ENCODE peak calls at places on chromosome 11, in four cellular contexts. One of them, this sample, is unnamed. For H3K4me1, the result is how much of the 10 kb centered on the place peaks cover.

GRCh38 chr11:96648991-96649390 is 259.2 kb downstream of the JRKL start:
- DNase-seq in H9: no peak
- DNase-seq in IMR-90: no peak
- DNase-seq in H1: no peak
- DNase-seq in this sample: peak

GRCh38 chr11:36235750-36236149 is 53.5 kb downstream of the COMMD9 start:
- DNase-seq in H9: no peak
- DNase-seq in IMR-90: peak
- DNase-seq in H1: no peak
- DNase-seq in this sample: peak

GRCh38 chr11:35986958-35987357 is 43.1 kb downstream of the LDLRAD3 start:
- DNase-seq in H9: no peak
- DNase-seq in IMR-90: peak
- DNase-seq in H1: no peak
- DNase-seq in this sample: peak

GRCh38 chr11:66081505-66081904 is 11.4 kb downstream of the PACS1 start:
- DNase-seq in H9: no peak
- DNase-seq in IMR-90: no peak
- DNase-seq in H1: no peak
- DNase-seq in this sample: no peak

GRCh38 chr11:85752890-85753581 is 57.9 kb downstream of the SYTL2 start:
- DNase-seq in H9: no peak
- DNase-seq in IMR-90: no peak
- DNase-seq in H1: no peak
- DNase-seq in this sample: no peak

GRCh38 chr11:93570759-93571413 is 27.7 kb upstream of the SMCO4 start:
- DNase-seq in H9: no peak
- DNase-seq in IMR-90: peak
- DNase-seq in H1: no peak
- DNase-seq in this sample: peak

GRCh38 chr11:62295504-62295903 is 3.4 kb downstream of the SCGB1D4 start:
- DNase-seq in H9: peak
- DNase-seq in IMR-90: peak
- DNase-seq in H1: no peak
- DNase-seq in this sample: peak

GRCh38 chr11:19769820-19770219 is 57.2 kb downstream of the NAV2 start:
- DNase-seq in H9: no peak
- DNase-seq in IMR-90: peak
- DNase-seq in H1: no peak
- DNase-seq in this sample: no peak

GRCh38 chr11:104668797-104669463 is 229.3 kb downstream of the CASP12 start:
- DNase-seq in H9: no peak
- DNase-seq in IMR-90: peak
- DNase-seq in H1: no peak
- DNase-seq in this sample: peak

GRCh38 chr11:86183694-86184093 is 60.9 kb upstream of the EED start:
- DNase-seq in H9: no peak
- DNase-seq in IMR-90: peak
- DNase-seq in H1: no peak
- DNase-seq in this sample: no peak

GRCh38 chr11:66800720-66801428 is 42.4 kb upstream of the RCE1 start:
- DNase-seq in H9: no peak
- DNase-seq in IMR-90: no peak
- DNase-seq in H1: no peak
- DNase-seq in this sample: no peak

GRCh38 chr11:69239320-69240040 is 54.5 kb upstream of the MYEOV start:
- DNase-seq in H9: peak
- DNase-seq in IMR-90: no peak
- DNase-seq in H1: no peak
- DNase-seq in this sample: no peak

GRCh38 chr11:109894242-109894641 is 198.9 kb upstream of the ZC3H12C start:
- DNase-seq in H9: no peak
- DNase-seq in IMR-90: no peak
- DNase-seq in H1: no peak
- DNase-seq in this sample: peak

GRCh38 chr11:128938156-128938885 is 4.3 kb downstream of the TP53AIP1 start:
- DNase-seq in H9: no peak
- DNase-seq in IMR-90: no peak
- DNase-seq in H1: no peak
- DNase-seq in this sample: no peak

GRCh38 chr11:128937480-128937879 is 5.2 kb downstream of the TP53AIP1 start:
- DNase-seq in H9: no peak
- DNase-seq in IMR-90: no peak
- DNase-seq in H1: no peak
- DNase-seq in this sample: no peak

GRCh38 chr11:128934351-128934750 is 8.3 kb downstream of the TP53AIP1 start:
- DNase-seq in H9: no peak
- DNase-seq in IMR-90: no peak
- DNase-seq in H1: no peak
- DNase-seq in this sample: no peak

GRCh38 chr11:128934926-128935325 is 7.7 kb downstream of the TP53AIP1 start:
- DNase-seq in H9: no peak
- DNase-seq in IMR-90: no peak
- DNase-seq in H1: no peak
- DNase-seq in this sample: no peak

GRCh38 chr11:128936546-128937275 is 6.0 kb downstream of the TP53AIP1 start:
- DNase-seq in H9: peak
- DNase-seq in IMR-90: no peak
- DNase-seq in H1: peak
- DNase-seq in this sample: peak
- H3K4me1 ChIP-seq in H9: under half
- H3K4me1 ChIP-seq in IMR-90: under half
- H3K4me1 ChIP-seq in H1: under half
- H3K4me1 ChIP-seq in this sample: under half

DNA sequence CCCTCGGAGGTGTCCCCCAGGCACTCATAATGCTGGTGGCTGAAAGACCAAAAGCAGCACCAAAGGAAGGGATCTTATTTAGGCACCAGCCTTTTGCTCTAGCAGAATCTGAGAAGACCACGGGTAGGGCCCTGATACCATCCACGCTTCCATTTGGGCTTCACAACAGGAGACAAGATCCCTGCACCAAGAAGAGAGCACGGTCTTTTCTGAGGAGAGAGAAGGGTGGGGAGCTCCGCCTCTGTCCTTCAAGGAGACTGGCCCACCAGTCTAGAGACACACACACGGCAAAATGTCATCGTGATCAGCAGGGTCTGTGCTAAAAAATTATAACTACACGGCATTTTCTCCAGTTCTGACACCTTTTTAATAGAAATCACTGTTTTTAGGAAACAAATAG is 9.8 kb downstream of the LARGE2 start:
- DNase-seq in H9: no peak
- DNase-seq in IMR-90: no peak
- DNase-seq in H1: no peak
- DNase-seq in this sample: no peak
- H3K9ac ChIP-seq in H9: no peak
- H3K9ac ChIP-seq in IMR-90: no peak
- H3K9ac ChIP-seq in H1: no peak
- H3K9ac ChIP-seq in this sample: no peak

DNA sequence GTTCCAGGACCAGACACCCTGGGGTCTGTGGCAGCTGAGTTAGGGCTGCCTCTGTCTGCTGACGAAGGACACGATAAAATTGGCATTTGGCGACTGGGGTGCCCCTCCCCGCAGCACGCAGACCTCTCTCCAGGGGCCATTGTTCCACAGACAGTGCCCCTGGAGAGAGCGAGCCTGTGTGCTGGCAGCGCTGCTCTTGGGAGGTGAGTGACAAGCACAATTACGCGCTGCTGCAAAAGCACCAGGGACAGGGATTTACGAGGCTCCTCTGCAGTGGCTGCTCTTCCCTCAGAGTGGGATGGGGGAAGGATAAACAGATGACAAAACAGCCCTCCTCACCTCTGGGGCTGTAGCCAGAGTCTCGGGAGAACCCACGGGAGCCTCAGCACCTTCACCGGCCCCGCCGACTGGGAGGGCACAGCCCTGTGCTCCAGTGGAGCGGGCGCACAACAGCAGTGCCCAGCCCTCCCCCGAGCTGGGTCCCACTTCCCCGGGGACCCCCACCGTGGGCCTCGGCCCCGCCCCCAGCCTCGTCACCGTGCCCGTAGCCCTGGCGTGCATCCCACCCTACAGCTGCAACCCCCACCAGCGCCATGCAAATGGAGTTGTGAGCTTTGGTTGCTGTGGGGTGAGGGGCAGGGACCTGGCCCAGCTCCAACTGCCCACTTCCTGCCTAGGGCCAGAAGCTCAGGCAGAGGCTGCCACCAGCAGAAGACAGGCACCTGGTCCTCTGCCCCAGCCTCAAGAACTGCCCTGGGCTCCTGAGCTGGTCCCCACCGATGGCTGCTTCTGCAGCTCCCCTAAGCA is 19.6 kb downstream of the CHID1 start:
- DNase-seq in H9: no peak
- DNase-seq in IMR-90: no peak
- DNase-seq in H1: no peak
- DNase-seq in this sample: no peak
- H4K5ac ChIP-seq in H9: no peak
- H4K5ac ChIP-seq in IMR-90: no peak
- H4K5ac ChIP-seq in H1: no peak
- H4K5ac ChIP-seq in this sample: no peak

DNA sequence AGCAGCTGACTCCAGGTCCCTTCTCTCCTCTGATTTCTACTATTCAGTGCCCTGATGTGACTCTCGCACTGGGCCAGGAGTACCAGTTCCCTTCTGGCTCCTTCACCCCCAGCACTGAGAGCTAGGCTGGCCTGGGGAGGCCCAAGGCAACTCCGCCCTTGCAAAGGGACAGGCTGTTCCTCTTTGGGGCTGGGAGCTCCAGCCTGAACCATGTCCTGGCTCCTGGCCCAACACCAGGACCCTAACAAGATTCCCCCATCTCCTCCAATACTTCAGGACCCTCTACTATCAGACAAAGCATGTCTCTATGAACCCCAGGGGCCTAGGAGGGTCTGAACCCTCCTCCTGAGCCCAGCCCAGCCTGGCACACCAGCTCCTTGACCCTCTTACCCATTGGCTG is 12.6 kb downstream of the CREB3L1 start:
- DNase-seq in H9: no peak
- DNase-seq in IMR-90: no peak
- DNase-seq in H1: no peak
- DNase-seq in this sample: no peak
- H3K4me1 ChIP-seq in H9: under half
- H3K4me1 ChIP-seq in IMR-90: half or more
- H3K4me1 ChIP-seq in H1: under half
- H3K4me1 ChIP-seq in this sample: under half

GRCh38 chr11:124953753-124954624 is at the start of gene CCDC15:
- DNase-seq in H9: peak
- DNase-seq in IMR-90: peak
- DNase-seq in H1: peak
- DNase-seq in this sample: peak

GRCh38 chr11:124945826-124946225 is 8.2 kb upstream of the CCDC15 start:
- DNase-seq in H9: no peak
- DNase-seq in IMR-90: no peak
- DNase-seq in H1: no peak
- DNase-seq in this sample: no peak

GRCh38 chr11:124946735-124947141 is 7.3 kb upstream of the CCDC15 start:
- DNase-seq in H9: no peak
- DNase-seq in IMR-90: peak
- DNase-seq in H1: no peak
- DNase-seq in this sample: no peak

GRCh38 chr11:124951341-124951740 is 2.7 kb upstream of the CCDC15 start:
- DNase-seq in H9: no peak
- DNase-seq in IMR-90: no peak
- DNase-seq in H1: no peak
- DNase-seq in this sample: no peak

DNA sequence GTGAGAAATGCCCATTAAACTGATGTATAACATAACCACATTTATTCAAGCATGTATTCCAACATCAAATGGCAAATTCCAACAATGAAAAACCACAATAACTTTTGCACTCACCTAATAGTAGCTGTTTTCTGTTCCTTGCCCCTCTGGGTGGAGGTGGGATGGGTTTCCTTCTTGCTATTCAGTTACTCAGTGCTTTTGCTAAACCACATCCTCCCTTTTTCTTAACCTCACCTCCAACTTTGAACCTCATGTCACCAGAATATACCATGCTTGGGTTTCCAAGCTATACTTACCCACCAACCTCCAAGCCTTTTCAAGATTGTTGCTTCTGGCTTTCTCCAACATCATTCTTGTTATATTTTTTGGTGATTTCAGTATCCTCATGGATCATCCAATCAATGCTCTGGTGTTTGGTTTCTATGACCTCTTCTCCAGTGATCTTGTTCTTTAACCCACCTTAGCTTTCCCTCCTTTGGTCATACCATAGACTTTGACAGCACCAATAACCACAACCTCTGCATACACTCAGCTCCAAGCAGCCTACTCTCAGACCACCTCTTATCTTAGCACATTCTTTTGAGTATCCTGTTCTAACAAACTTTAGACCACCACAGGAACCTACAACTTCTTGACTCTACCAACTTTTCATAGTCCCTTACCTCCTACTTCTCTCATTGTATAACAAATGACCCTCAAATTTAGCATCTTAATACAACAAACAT is 3.2 kb upstream of the CCDC15 start:
- DNase-seq in H9: no peak
- DNase-seq in IMR-90: no peak
- DNase-seq in H1: no peak
- DNase-seq in this sample: no peak
- H3K9ac ChIP-seq in H9: no peak
- H3K9ac ChIP-seq in IMR-90: no peak
- H3K9ac ChIP-seq in H1: no peak
- H3K9ac ChIP-seq in this sample: no peak

GRCh38 chr11:34696876-34697275 is 76.0 kb downstream of the EHF start:
- DNase-seq in H9: no peak
- DNase-seq in IMR-90: no peak
- DNase-seq in H1: no peak
- DNase-seq in this sample: peak
- H4K5ac ChIP-seq in H9: no peak
- H4K5ac ChIP-seq in IMR-90: no peak
- H4K5ac ChIP-seq in H1: no peak
- H4K5ac ChIP-seq in this sample: no peak

GRCh38 chr11:8067929-8068575 is 13.0 kb upstream of the TUB start:
- DNase-seq in H9: no peak
- DNase-seq in IMR-90: no peak
- DNase-seq in H1: no peak
- DNase-seq in this sample: no peak

GRCh38 chr11:8068605-8069221 is 12.3 kb upstream of the TUB start:
- DNase-seq in H9: peak
- DNase-seq in IMR-90: peak
- DNase-seq in H1: no peak
- DNase-seq in this sample: no peak

GRCh38 chr11:8070417-8071101 is 10.5 kb upstream of the TUB start:
- DNase-seq in H9: no peak
- DNase-seq in IMR-90: peak
- DNase-seq in H1: no peak
- DNase-seq in this sample: no peak

GRCh38 chr11:8071616-8072581 is 9.1 kb upstream of the TUB start:
- DNase-seq in H9: peak
- DNase-seq in IMR-90: no peak
- DNase-seq in H1: no peak
- DNase-seq in this sample: no peak

DNA sequence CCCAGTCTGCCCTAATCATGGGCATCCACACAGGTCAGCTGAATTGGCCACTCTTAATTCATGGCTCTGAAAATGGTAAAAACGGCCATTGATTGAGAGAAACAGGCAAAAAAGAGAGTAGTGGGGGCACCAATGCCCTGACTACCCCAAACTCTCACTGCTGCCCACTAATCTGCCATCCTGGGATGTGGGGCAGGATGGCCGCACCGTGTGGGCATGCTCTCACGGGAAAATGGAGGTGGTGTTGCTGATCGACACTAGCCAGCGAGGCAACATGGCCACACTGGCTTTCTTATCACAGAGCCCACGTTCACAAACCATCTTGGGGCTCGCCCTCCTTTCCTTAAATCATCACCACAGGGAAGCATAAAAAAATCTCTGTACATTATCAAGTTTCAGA is 11.2 kb upstream of the TUB start:
- DNase-seq in H9: no peak
- DNase-seq in IMR-90: no peak
- DNase-seq in H1: no peak
- DNase-seq in this sample: no peak
- H3K4me1 ChIP-seq in H9: under half
- H3K4me1 ChIP-seq in IMR-90: under half
- H3K4me1 ChIP-seq in H1: under half
- H3K4me1 ChIP-seq in this sample: under half